ENCODE peak calls at places on chromosome 20, in seven cellular contexts. A, O, C, N, D, J and T are unnamed samples.

GRCh38 chr20:38855356-38855755 is 49.9 kb downstream of the PPP1R16B start:
- DNase-seq in A (peak), O (no peak), C (no peak), N (peak), D (no peak), J (no peak), T (no peak)

GRCh38 chr20:7770578-7770977 is 169.7 kb downstream of the HAO1 start:
- DNase-seq in A (no peak), O (no peak), C (no peak), N (no peak), D (no peak), J (peak), T (no peak)

GRCh38 chr20:5550738-5551529 is 199.3 kb upstream of the SHLD1 start:
- DNase-seq in A (no peak), O (no peak), C (no peak), N (no peak), D (no peak), J (no peak), T (no peak)

GRCh38 chr20:57435498-57436222 is 44.5 kb downstream of the RBM38 start:
- DNase-seq in A (no peak), O (peak), C (peak), N (no peak), D (peak), J (peak), T (peak)

GRCh38 chr20:19737025-19737424 is 21.0 kb upstream of the RIN2 start:
- DNase-seq in A (peak), O (no peak), C (no peak), N (peak), D (no peak), J (no peak), T (no peak)

GRCh38 chr20:35363190-35363589 is 48.6 kb downstream of the UQCC1 start:
- DNase-seq in A (peak), O (no peak), C (no peak), N (no peak), D (no peak), J (no peak), T (no peak)

GRCh38 chr20:16100111-16100510 is 473.1 kb downstream of the KIF16B start:
- DNase-seq in A (no peak), O (no peak), C (no peak), N (no peak), D (no peak), J (no peak), T (no peak)

GRCh38 chr20:57385940-57386339 is 5.3 kb upstream of the RBM38 start:
- DNase-seq in A (no peak), O (peak), C (no peak), N (no peak), D (no peak), J (no peak), T (no peak)

GRCh38 chr20:10414982-10415650 is 18.9 kb downstream of the MKKS start:
- DNase-seq in A (no peak), O (no peak), C (peak), N (peak), D (no peak), J (no peak), T (no peak)

GRCh38 chr20:31709939-31710338 is 12.7 kb downstream of the BCL2L1 start:
- DNase-seq in A (no peak), O (no peak), C (no peak), N (no peak), D (no peak), J (no peak), T (no peak)

GRCh38 chr20:20711413-20711812 is 1.0 kb downstream of the RALGAPA2 start:
- DNase-seq in A (no peak), O (no peak), C (no peak), N (no peak), D (no peak), J (no peak), T (no peak)

GRCh38 chr20:18271160-18271559 is 17.2 kb upstream of the ZNF133 start:
- DNase-seq in A (no peak), O (no peak), C (no peak), N (no peak), D (no peak), J (no peak), T (no peak)

GRCh38 chr20:18279231-18279630 is 9.1 kb upstream of the ZNF133 start:
- DNase-seq in A (no peak), O (no peak), C (no peak), N (peak), D (no peak), J (no peak), T (no peak)

GRCh38 chr20:18272451-18272850 is 15.9 kb upstream of the ZNF133 start:
- DNase-seq in A (no peak), O (peak), C (no peak), N (peak), D (no peak), J (no peak), T (no peak)

GRCh38 chr20:18273738-18274137 is 14.6 kb upstream of the ZNF133 start:
- DNase-seq in A (no peak), O (no peak), C (no peak), N (no peak), D (no peak), J (no peak), T (no peak)

DNA sequence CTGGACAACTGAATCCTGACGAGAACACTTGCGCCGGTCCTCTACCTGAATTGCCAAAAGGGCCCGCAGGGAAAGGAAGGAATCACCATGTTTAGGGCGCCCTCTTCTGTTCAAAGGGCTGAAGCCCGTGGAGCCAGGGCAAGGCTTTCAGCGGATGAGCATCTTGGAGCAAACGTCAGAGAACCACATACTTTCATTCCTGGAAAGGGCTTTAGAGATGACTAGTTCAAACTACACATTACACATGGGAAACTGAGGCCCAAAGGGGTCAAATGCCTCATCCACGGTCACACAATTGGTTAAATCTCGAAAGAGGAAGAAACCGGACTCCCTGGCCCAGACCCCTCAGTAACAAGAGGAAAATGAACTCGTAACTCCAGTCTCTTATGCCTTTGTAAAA is 11.5 kb upstream of the ZNF133 start:
- DNase-seq in A (peak), O (peak), C (peak), N (peak), D (peak), J (peak), T (peak)
- H3K4me3 ChIP-seq in A (no peak), O (no peak), C (no peak), N (no peak), D (no peak), J (no peak), T (no peak)

GRCh38 chr20:48687097-48687800 is 140.6 kb downstream of the PREX1 start:
- DNase-seq in A (no peak), O (no peak), C (no peak), N (no peak), D (peak), J (no peak), T (no peak)
- H3K4me3 ChIP-seq in A (no peak), O (no peak), C (no peak), N (no peak), D (no peak), J (no peak), T (no peak)

GRCh38 chr20:63176035-63176434 is 39.9 kb downstream of the YTHDF1 start:
- DNase-seq in A (no peak), O (no peak), C (peak), N (peak), D (no peak), J (no peak), T (no peak)

GRCh38 chr20:63172726-63173125 is 43.2 kb downstream of the YTHDF1 start:
- DNase-seq in A (no peak), O (no peak), C (no peak), N (no peak), D (no peak), J (peak), T (no peak)

GRCh38 chr20:63173552-63174191 is 42.3 kb downstream of the YTHDF1 start:
- DNase-seq in A (no peak), O (no peak), C (peak), N (no peak), D (no peak), J (no peak), T (no peak)

GRCh38 chr20:63175031-63175895 is 40.7 kb downstream of the YTHDF1 start:
- DNase-seq in A (no peak), O (no peak), C (no peak), N (no peak), D (no peak), J (no peak), T (no peak)

DNA sequence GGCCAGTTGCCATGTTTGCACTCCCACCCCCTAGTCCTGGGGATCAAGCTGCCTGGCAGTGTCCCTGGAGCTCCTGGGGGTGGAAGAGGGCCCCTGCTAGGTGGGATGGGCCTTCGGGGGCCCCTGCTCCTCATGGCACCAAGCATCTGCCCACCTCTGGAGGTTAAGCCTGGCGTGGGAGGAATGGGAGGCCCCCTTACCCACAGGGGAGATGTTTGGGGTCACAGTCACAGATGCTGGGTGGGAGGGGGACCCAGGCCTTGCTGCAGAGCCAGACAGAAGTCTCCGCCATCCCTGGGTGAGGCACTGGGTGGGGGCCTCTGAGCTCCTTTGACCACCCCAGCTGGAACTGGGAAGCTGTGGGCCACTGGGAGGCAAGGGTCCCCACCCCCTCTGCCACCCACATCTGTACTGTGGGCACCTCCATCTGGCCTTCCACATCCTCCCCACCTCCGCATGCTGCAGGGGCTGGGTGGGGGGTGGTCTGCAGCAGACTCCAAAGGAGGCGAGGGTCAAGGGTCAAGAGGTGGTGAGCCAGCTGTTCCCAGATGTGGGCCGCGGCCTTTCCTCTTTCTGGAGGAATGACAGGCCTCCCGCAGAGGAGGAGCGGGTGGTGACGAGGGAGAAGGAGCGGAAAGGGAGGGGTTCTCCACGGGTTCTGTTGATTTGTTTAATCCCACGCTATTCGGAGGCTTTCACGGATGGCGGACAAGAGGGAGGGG is 41.5 kb downstream of the YTHDF1 start:
- DNase-seq in A (no peak), O (no peak), C (peak), N (no peak), D (no peak), J (no peak), T (no peak)
- H3K4me3 ChIP-seq in A (no peak), O (no peak), C (peak), N (no peak), D (no peak), J (no peak), T (no peak)

DNA sequence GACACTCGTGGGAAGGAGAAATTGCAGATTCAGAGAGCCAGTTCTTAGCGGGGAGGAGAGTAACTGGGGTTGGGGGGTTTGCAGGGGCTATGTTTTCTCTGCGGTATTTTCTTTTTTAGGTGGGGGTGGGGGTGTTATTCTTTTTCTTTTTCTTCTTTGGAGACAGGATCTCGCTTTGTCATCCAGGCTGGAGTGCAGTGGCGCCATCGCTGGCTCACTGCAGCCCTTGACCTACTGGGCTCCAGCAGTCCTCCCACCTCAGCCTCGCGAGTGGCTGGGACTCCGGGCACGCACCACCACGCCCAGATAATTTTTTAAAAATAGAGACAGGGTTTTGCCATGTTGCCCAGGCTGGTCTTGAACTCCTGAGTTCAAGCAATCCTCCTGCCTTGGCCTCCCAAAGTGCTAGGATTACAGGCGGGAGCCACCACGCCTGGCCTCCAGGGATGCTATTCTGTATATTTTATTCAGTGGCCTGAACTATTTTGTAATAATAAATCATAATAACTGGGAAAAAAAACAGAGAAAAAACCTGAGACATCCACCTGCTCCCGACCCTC is 57.3 kb downstream of the UBE2V1 start:
- DNase-seq in A (no peak), O (no peak), C (no peak), N (peak), D (no peak), J (no peak), T (no peak)
- H3K4me3 ChIP-seq in A (no peak), O (no peak), C (no peak), N (peak), D (no peak), J (peak), T (no peak)

GRCh38 chr20:21715193-21715881 is 9.9 kb downstream of the PAX1 start:
- DNase-seq in A (no peak), O (no peak), C (no peak), N (no peak), D (no peak), J (no peak), T (no peak)

GRCh38 chr20:21713901-21714296 is 8.4 kb downstream of the PAX1 start:
- DNase-seq in A (no peak), O (no peak), C (no peak), N (no peak), D (no peak), J (no peak), T (no peak)

GRCh38 chr20:21712443-21713059 is 7.1 kb downstream of the PAX1 start:
- DNase-seq in A (no peak), O (no peak), C (peak), N (no peak), D (no peak), J (no peak), T (no peak)

GRCh38 chr20:21713470-21713869 is 8.0 kb downstream of the PAX1 start:
- DNase-seq in A (no peak), O (no peak), C (no peak), N (no peak), D (no peak), J (no peak), T (no peak)

GRCh38 chr20:21714297-21715192 is 9.1 kb downstream of the PAX1 start:
- DNase-seq in A (no peak), O (no peak), C (peak), N (no peak), D (no peak), J (no peak), T (no peak)
- H3K4me3 ChIP-seq in A (no peak), O (no peak), C (peak), N (no peak), D (no peak), J (no peak), T (no peak)

GRCh38 chr20:46709459-46710148 is at the start of gene SLC2A10:
- DNase-seq in A (peak), O (peak), C (peak), N (peak), D (peak), J (peak), T (peak)

GRCh38 chr20:46709055-46709458 is 392 bp upstream of the SLC2A10 start:
- DNase-seq in A (no peak), O (no peak), C (no peak), N (peak), D (no peak), J (no peak), T (no peak)

GRCh38 chr20:46708172-46708860 is 1.1 kb upstream of the SLC2A10 start:
- DNase-seq in A (no peak), O (no peak), C (peak), N (no peak), D (no peak), J (no peak), T (no peak)

GRCh38 chr20:46712056-46712636 is 2.7 kb downstream of the SLC2A10 start:
- DNase-seq in A (no peak), O (no peak), C (peak), N (no peak), D (no peak), J (peak), T (no peak)

DNA sequence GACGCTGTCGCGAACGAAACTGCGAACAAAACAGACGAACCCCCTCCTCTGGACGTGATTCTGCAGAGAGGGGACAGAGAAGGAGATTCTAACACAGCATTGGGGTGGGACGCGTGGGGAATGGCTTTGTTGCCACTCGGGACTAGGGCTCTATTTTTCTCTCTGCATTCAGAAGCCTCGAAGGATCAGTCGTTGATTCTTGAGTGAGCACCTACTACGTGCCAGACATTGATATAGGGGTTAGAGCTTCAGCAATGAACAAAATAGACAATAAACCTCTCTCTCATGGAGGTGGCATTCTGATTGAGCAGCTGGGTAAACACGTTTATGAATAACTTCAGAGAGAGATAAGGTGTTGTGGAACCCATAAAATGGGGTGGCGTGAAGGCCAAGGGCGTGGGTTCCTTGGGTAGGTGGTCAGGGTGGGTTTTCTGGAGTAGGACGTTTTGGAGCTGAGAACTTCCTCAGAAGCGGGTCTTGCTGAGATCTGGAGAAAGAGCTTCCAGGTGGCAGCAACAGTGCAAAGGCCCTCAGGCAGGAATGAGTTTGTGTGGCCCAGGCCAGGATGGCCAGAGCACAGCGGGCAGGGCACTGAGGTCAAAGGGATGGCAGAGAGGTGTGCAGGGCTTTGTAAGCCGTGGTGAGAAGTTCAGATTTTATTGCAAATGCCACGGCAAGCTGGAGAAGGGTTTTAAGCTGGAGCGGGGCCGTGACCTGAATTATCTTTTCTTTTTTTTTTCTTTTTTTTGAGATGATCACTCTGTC is 882 bp downstream of the SLC2A10 start:
- DNase-seq in A (no peak), O (no peak), C (no peak), N (peak), D (no peak), J (no peak), T (no peak)
- H3K4me3 ChIP-seq in A (peak), O (peak), C (peak), N (peak), D (peak), J (peak), T (peak)

DNA sequence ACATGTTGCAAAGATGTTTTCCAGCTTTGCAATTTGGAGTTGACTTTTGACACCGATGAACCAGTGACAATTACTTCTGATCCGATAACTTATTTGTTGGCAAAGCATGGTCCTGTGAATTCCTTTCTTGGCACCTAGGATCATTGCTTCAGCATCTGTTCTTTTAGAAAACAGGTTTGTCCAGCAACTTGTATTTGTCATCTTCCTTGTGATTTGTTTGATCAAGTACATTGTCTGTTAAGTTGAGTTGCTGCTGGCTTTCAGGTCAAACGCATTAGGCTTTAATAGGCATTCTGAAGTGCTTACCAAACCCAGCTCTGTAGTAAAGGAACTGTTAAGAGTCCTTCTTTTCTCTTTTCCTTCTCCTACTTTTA is 192.4 kb upstream of the ZNF217 start:
- DNase-seq in A (no peak), O (no peak), C (no peak), N (no peak), D (no peak), J (no peak), T (no peak)
- H3K4me3 ChIP-seq in A (no peak), O (no peak), C (no peak), N (no peak), D (no peak), J (no peak), T (no peak)

GRCh38 chr20:1474817-1475603 is 8.4 kb upstream of the NSFL1C start:
- DNase-seq in A (no peak), O (no peak), C (no peak), N (no peak), D (no peak), J (no peak), T (no peak)

GRCh38 chr20:1479831-1480595 is 11.2 kb downstream of the SIRPB2 start:
- DNase-seq in A (no peak), O (no peak), C (no peak), N (no peak), D (no peak), J (no peak), T (no peak)

GRCh38 chr20:1478566-1478965 is 11.9 kb upstream of the NSFL1C start:
- DNase-seq in A (peak), O (no peak), C (no peak), N (peak), D (no peak), J (no peak), T (no peak)

GRCh38 chr20:1474325-1474724 is 7.7 kb upstream of the NSFL1C start:
- DNase-seq in A (no peak), O (no peak), C (no peak), N (no peak), D (no peak), J (no peak), T (no peak)

GRCh38 chr20:1477896-1478490 is 11.3 kb upstream of the NSFL1C start:
- DNase-seq in A (no peak), O (no peak), C (no peak), N (no peak), D (no peak), J (no peak), T (no peak)
- H3K4me3 ChIP-seq in A (no peak), O (no peak), C (no peak), N (no peak), D (no peak), J (no peak), T (no peak)

DNA sequence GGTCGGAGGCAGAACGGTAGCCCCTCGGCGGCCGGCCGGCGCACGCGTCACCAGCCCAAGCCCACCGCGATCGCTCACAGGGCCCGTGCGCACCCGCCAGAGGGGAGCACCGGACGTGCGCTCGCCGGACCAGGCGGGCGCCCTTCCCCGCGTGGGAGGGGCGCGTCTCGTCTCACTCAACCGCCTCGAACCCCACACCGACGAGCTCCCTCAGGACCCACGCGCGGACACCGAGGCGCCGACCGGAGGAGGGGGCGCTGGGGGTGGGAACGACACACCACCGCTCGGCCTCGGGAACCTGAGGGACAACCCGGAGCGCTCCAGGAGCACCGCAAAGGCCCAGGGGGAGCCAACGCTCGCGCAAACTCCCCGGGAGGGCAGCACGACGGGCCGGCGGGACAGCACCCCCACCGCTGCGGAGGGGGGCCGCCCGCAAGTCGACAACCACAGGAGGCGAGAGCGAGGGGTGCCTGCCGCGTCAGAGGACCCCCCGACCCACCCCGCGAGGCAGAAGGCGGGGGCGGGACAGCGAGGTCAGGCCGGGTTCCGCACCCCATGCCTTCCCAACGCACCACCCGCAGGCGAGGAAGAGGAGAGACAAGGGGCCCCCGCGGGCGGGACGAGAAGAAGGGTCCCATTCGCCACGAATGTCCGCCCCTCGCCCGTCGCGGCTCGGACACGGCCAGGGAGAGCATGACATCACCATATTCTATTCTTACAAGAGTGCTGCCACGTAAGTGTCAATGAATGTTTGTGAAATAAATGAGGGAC is 512.7 kb upstream of the ZNF337 start:
- DNase-seq in A (peak), O (peak), C (peak), N (peak), D (peak), J (no peak), T (no peak)
- H3K4me3 ChIP-seq in A (no peak), O (no peak), C (peak), N (peak), D (no peak), J (no peak), T (peak)